ENCODE peak calls at places on chromosomes 12 and 14, in eight cellular contexts. Y is germinal center; D is RWPE1; Q is T follicular helper cell; C is substantia nigra; W is activated B cell treated with CpG ODN at 0.5 μM for 24 hours; K is HEK293T; E is stimulated activated CD8-positive, alpha-beta memory T cell treated with anti-CD3 and anti-CD28 coated beads, Interleukin-12 subunit alpha, Interleukin-12 subunit beta, amount 100 ng/mL, for 1 hour. P is an unnamed sample.

GRCh38 chr12:27336254-27336653 is 3.6 kb downstream of the BMAL2 start:
- DNase-seq in Y (no peak), D (peak; percentile 57), Q (no peak), C (no peak), W (no peak), K (no peak), E (no peak), P (no peak)

GRCh38 chr12:60266381-60266852 is 670.6 kb downstream of the SLC16A7 start:
- DNase-seq in Y (no peak), D (peak; percentile 29), Q (no peak), C (no peak), W (no peak), K (no peak), E (no peak), P (no peak)

GRCh38 chr12:75097003-75097402 is 112.6 kb downstream of the KCNC2 start:
- DNase-seq in Y (no peak), D (no peak), Q (no peak), C (no peak), W (no peak), K (no peak), E (no peak), P (no peak)

GRCh38 chr14:68283378-68284123 is 464.0 kb downstream of the RAD51B start:
- DNase-seq in Y (peak; percentile 62), D (no peak), Q (peak; percentile 25), C (no peak), W (peak; percentile 61), K (no peak), E (peak; percentile 43), P (peak; percentile 55)

GRCh38 chr12:12350868-12351463 is 924 bp upstream of the MANSC1 start:
- DNase-seq in Y (no peak), D (no peak), Q (no peak), C (no peak), W (no peak), K (no peak), E (no peak), P (no peak)

GRCh38 chr14:104268295-104268694 is 129.9 kb downstream of the KIF26A start:
- DNase-seq in Y (no peak), D (no peak), Q (no peak), C (no peak), W (no peak), K (no peak), E (no peak), P (no peak)

GRCh38 chr14:39376671-39377403 is 55.4 kb downstream of the FBXO33 start:
- DNase-seq in Y (no peak), D (no peak), Q (no peak), C (no peak), W (no peak), K (no peak), E (no peak), P (no peak)

GRCh38 chr14:76509291-76509690 is 133.4 kb downstream of the ESRRB start:
- DNase-seq in Y (no peak), D (no peak), Q (no peak), C (no peak), W (no peak), K (no peak), E (no peak), P (no peak)

GRCh38 chr14:65225299-65226159 is 123.2 kb upstream of the MAX start:
- DNase-seq in Y (no peak), D (no peak), Q (no peak), C (no peak), W (no peak), K (no peak), E (no peak), P (no peak)

GRCh38 chr12:64137117-64137516 is 85.0 kb downstream of the KICS2 start:
- DNase-seq in Y (no peak), D (no peak), Q (no peak), C (no peak), W (no peak), K (no peak), E (no peak), P (no peak)

GRCh38 chr12:21940972-21941521 is at the start of gene ABCC9:
- DNase-seq in Y (no peak), D (no peak), Q (no peak), C (no peak), W (no peak), K (peak; percentile 55), E (no peak), P (no peak)

GRCh38 chr14:72549026-72549425 is 344.9 kb downstream of the DPF3 start:
- DNase-seq in Y (no peak), D (no peak), Q (no peak), C (peak; percentile 13), W (no peak), K (no peak), E (no peak), P (no peak)

GRCh38 chr12:53844989-53845836 is 93.4 kb upstream of the HOXC13 start:
- DNase-seq in Y (no peak), D (peak; percentile 95), Q (no peak), C (no peak), W (no peak), K (no peak), E (no peak), P (no peak)

GRCh38 chr14:81772391-81772790 is 238.7 kb upstream of the SEL1L start:
- DNase-seq in Y (no peak), D (no peak), Q (no peak), C (no peak), W (no peak), K (no peak), E (no peak), P (no peak)

GRCh38 chr14:104881369-104881979 is 16.4 kb downstream of the CEP170B start:
- DNase-seq in Y (no peak), D (no peak), Q (no peak), C (no peak), W (no peak), K (no peak), E (no peak), P (no peak)

GRCh38 chr12:129486931-129487330 is 416.9 kb downstream of the TMEM132D start:
- DNase-seq in Y (no peak), D (no peak), Q (no peak), C (no peak), W (no peak), K (no peak), E (no peak), P (no peak)

GRCh38 chr14:88849717-88850116 is 25.3 kb downstream of the TTC8 start:
- DNase-seq in Y (no peak), D (no peak), Q (no peak), C (no peak), W (no peak), K (no peak), E (no peak), P (no peak)

GRCh38 chr12:83265798-83266197 is 579.1 kb downstream of the TMTC2 start:
- DNase-seq in Y (no peak), D (no peak), Q (no peak), C (no peak), W (no peak), K (no peak), E (no peak), P (no peak)

GRCh38 chr12:94225506-94225905 is 77.1 kb downstream of the PLXNC1 start:
- DNase-seq in Y (no peak), D (no peak), Q (no peak), C (no peak), W (no peak), K (no peak), E (no peak), P (no peak)

GRCh38 chr12:50637870-50638481 is 125.9 kb upstream of the ATF1 start:
- DNase-seq in Y (peak; percentile 52), D (peak; percentile 50), Q (no peak), C (no peak), W (no peak), K (peak; percentile 35), E (no peak), P (no peak)

GRCh38 chr12:26298785-26299621 is 103.6 kb downstream of the SSPN start:
- DNase-seq in Y (peak; percentile 75), D (peak; percentile 88), Q (no peak), C (no peak), W (no peak), K (peak; percentile 20), E (no peak), P (no peak)

GRCh38 chr14:72909163-72909562 is 15.3 kb upstream of the DPF3 start:
- DNase-seq in Y (no peak), D (no peak), Q (no peak), C (no peak), W (no peak), K (no peak), E (no peak), P (no peak)

GRCh38 chr14:71228711-71229110 is 321.5 kb downstream of the PCNX1 start:
- DNase-seq in Y (no peak), D (no peak), Q (no peak), C (no peak), W (no peak), K (no peak), E (no peak), P (no peak)

GRCh38 chr14:27587103-27587502 is 989.3 kb upstream of the NOVA1 start:
- DNase-seq in Y (no peak), D (no peak), Q (no peak), C (no peak), W (no peak), K (no peak), E (no peak), P (no peak)

GRCh38 chr12:132336451-132337413 is 7.3 kb upstream of the GALNT9 start:
- DNase-seq in Y (no peak), D (no peak), Q (no peak), C (no peak), W (no peak), K (no peak), E (no peak), P (no peak)

GRCh38 chr12:58364389-58365086 is 423.2 kb downstream of the ATP23 start:
- DNase-seq in Y (no peak), D (peak; percentile 85), Q (no peak), C (no peak), W (no peak), K (no peak), E (no peak), P (no peak)

GRCh38 chr12:128747441-128747840 is 76.3 kb downstream of the SLC15A4 start:
- DNase-seq in Y (no peak), D (no peak), Q (no peak), C (no peak), W (no peak), K (no peak), E (no peak), P (no peak)

GRCh38 chr14:67515386-67516079 is 17.6 kb upstream of the PLEKHH1 start:
- DNase-seq in Y (peak; percentile 62), D (no peak), Q (no peak), C (no peak), W (peak; percentile 48), K (peak; percentile 40), E (no peak), P (peak; percentile 18)

GRCh38 chr14:51677276-51677675 is 25.6 kb downstream of the FRMD6 start:
- DNase-seq in Y (no peak), D (no peak), Q (no peak), C (no peak), W (no peak), K (no peak), E (no peak), P (no peak)

GRCh38 chr12:125169870-125170269 is 104.6 kb downstream of the AACS start:
- DNase-seq in Y (no peak), D (no peak), Q (no peak), C (no peak), W (no peak), K (no peak), E (no peak), P (no peak)

P was measured in activated T-helper 1 cell treated with Interleukin-2 at 50 U/mL for 16 hours.